ENCODE peak calls at places on chromosome 7, in six cellular contexts. L, Q, V, N, Z and R are unnamed samples.

GRCh38 chr7:144903201-144903600 is 67.3 kb upstream of the TPK1 start:
- DNase-seq in N (no peak), V (peak; percentile 39), L (no peak), Z (no peak), Q (no peak), R (no peak)

GRCh38 chr7:34096135-34096775 is 190.9 kb downstream of the BMPER start:
- DNase-seq in V (peak; percentile 72), Z (peak; percentile 82), L (no peak), N (peak; percentile 69), Q (peak; percentile 31), R (no peak)

GRCh38 chr7:126689037-126689436 is 563.7 kb downstream of the GRM8 start:
- DNase-seq in L (peak; percentile 62), Q (no peak), N (no peak), V (no peak), Z (no peak), R (no peak)

GRCh38 chr7:39589323-39590111 is 23.3 kb downstream of the YAE1 start:
- DNase-seq in L (peak; percentile 80), Q (no peak), V (peak; percentile 85), Z (no peak), N (peak; percentile 70), R (peak; percentile 57)

GRCh38 chr7:122315507-122316466 is 11.2 kb upstream of the FEZF1 start:
- DNase-seq in V (no peak), N (no peak), L (peak; percentile 71), Q (no peak), Z (no peak), R (no peak)

GRCh38 chr7:70420263-70420662 is 711.7 kb upstream of the GALNT17 start:
- DNase-seq in L (no peak), Q (no peak), Z (no peak), N (no peak), V (no peak), R (no peak)

GRCh38 chr7:105975770-105976428 is 12.8 kb downstream of the CDHR3 start:
- DNase-seq in L (peak; percentile 56), V (peak; percentile 74), Z (no peak), N (no peak), Q (no peak), R (no peak)

GRCh38 chr7:988426-988911 is 5.5 kb downstream of the CYP2W1 start:
- DNase-seq in Q (peak; percentile 50), Z (no peak), L (no peak), V (no peak), N (no peak), R (no peak)

GRCh38 chr7:81618400-81619014 is 151.3 kb downstream of the HGF start:
- DNase-seq in Z (no peak), Q (no peak), L (no peak), V (peak; percentile 93), N (peak; percentile 71), R (no peak)

GRCh38 chr7:28163955-28164354 is 16.6 kb downstream of the JAZF1 start:
- DNase-seq in N (no peak), Q (no peak), V (no peak), L (no peak), Z (no peak), R (no peak)

GRCh38 chr7:51121945-51122425 is 194.6 kb downstream of the COBL start:
- DNase-seq in Q (no peak), Z (no peak), L (peak; percentile 79), N (no peak), V (peak; percentile 21), R (no peak)

GRCh38 chr7:94375167-94375566 is 19.5 kb upstream of the COL1A2 start:
- DNase-seq in L (peak; percentile 78), Q (no peak), N (peak; percentile 86), V (no peak), Z (no peak), R (no peak)

GRCh38 chr7:2886900-2887299 is 42.8 kb upstream of the GNA12 start:
- DNase-seq in Z (no peak), L (peak; percentile 86), N (no peak), V (peak; percentile 61), Q (peak; percentile 44), R (peak; percentile 26)

GRCh38 chr7:95549818-95550529 is 46.3 kb downstream of the PDK4 start:
- DNase-seq in L (peak; percentile 67), V (peak; percentile 98), N (peak; percentile 36), Q (peak; percentile 94), Z (peak; percentile 91), R (no peak)

GRCh38 chr7:106659369-106659962 is 1.5 kb downstream of the CCDC71L start:
- DNase-seq in Q (no peak), Z (no peak), N (no peak), L (no peak), V (no peak), R (no peak)

GRCh38 chr7:98933321-98933720 is 55.0 kb downstream of the TRRAP start:
- DNase-seq in Q (no peak), N (no peak), L (no peak), Z (no peak), V (no peak), R (no peak)

GRCh38 chr7:98927125-98927524 is 48.8 kb downstream of the TRRAP start:
- DNase-seq in Q (no peak), N (no peak), V (no peak), Z (no peak), L (no peak), R (no peak)

GRCh38 chr7:98930921-98931320 is 52.6 kb downstream of the TRRAP start:
- DNase-seq in Q (no peak), L (no peak), V (peak; percentile 10), N (no peak), Z (no peak), R (peak; percentile 59)

GRCh38 chr7:98934267-98934666 is 55.9 kb downstream of the TRRAP start:
- DNase-seq in Z (no peak), L (no peak), V (no peak), Q (no peak), N (no peak), R (no peak)

GRCh38 chr7:98930464-98930863 is 52.1 kb downstream of the TRRAP start:
- DNase-seq in V (no peak), N (no peak), Q (no peak), L (no peak), Z (no peak), R (no peak)
- H3K36me3 ChIP-seq in V (peaks cover 30% of the 10 kb centered on the region), N (peaks cover 30% of the 10 kb centered on the region), Q (peaks cover 83% of the 10 kb centered on the region), L (peaks cover 90% of the 10 kb centered on the region), Z (peaks cover 66% of the 10 kb centered on the region), R (peaks cover 52% of the 10 kb centered on the region)

DNA sequence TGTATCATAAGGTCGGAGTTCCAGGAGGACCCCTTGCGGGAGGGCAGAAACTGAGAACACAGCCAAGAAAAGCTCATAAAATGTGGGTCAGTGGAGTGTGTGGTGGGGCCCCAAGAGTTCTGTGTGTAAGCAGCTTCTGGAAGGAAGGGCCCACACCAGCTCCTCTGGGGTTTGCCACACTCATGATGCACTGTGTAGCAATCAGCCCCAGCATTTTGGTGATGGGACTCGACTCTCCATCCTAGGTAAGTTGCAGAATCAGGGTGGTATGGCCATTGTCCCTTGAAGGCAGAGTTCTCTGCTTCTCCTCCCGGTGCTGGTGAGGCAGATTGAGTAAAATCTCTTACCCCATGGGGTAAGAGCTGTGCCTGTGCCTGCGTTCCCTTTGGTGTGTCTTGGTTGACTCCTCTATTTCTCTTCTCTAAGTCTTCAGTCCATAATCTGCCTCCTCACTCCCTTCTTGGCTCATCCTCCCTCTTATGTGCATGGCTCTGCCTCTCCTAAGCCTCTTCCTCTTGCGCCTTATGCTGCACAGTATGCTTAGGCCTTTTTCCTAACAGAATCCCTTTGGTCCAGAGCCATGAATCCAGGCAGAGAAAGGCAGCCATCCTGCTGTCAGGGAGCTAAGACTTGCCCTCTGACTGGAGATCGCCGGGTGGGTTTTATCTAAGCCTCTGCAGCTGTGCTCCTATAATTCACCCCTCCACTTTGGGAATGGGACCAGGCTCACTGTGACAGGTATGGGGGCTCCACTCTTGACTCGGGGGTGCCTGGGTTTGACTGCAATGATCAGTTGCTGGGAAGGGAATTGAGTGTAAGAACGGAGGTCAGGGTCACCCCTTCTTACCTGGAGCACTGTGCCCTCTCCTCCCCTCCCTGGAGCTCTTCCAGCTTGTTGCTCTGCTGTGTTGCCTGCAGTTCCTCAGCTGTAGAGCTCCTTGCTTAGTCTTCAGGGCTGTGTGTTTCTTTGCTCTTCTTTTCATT is 17.8 kb downstream of the PRSS2 start:
- DNase-seq in Z (no peak), V (no peak), L (no peak), Q (no peak), N (no peak), R (no peak)
- H3K36me3 ChIP-seq in Z (no peaks in the 10 kb centered on the region), V (no peaks in the 10 kb centered on the region), L (no peaks in the 10 kb centered on the region), Q (no peaks in the 10 kb centered on the region), N (no peaks in the 10 kb centered on the region), R (peaks cover 22% of the 10 kb centered on the region)

DNA sequence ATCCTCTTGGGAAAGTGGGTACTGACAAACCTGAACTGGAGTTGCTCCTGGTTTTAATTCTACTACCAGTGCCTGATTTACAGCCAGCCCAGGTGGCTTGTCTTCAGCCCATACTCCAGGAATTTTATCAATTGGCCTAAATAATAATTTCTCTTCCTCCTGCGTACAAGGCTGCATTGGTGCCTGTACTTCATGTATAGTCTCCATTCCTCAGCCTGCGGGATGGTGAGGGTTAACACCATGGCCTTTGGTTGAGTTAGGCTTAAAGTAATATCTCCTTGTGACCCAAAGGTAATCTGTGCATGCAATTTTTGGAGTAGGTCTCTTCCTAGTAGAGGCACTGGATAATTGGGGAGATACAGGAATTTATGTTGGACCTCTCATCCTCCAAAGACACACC is 5.5 kb upstream of the ZNF117 start:
- DNase-seq in L (no peak), V (no peak), N (no peak), Z (no peak), Q (no peak), R (no peak)
- H3K36me3 ChIP-seq in L (peaks cover 54% of the 10 kb centered on the region), V (peaks cover 5% of the 10 kb centered on the region), N (peaks cover 3% of the 10 kb centered on the region), Z (no peaks in the 10 kb centered on the region), Q (no peaks in the 10 kb centered on the region), R (peaks cover 5% of the 10 kb centered on the region)

GRCh38 chr7:158648168-158648567 is 56.4 kb downstream of the NCAPG2 start:
- DNase-seq in L (no peak), Q (no peak), N (no peak), V (no peak), Z (no peak), R (no peak)

GRCh38 chr7:158648787-158649186 is 55.8 kb downstream of the NCAPG2 start:
- DNase-seq in N (no peak), V (no peak), L (no peak), Q (no peak), Z (no peak), R (no peak)

GRCh38 chr7:158647475-158647792 is 57.2 kb downstream of the NCAPG2 start:
- DNase-seq in N (no peak), Q (no peak), L (no peak), Z (no peak), V (no peak), R (no peak)

GRCh38 chr7:158650821-158651225 is 53.8 kb downstream of the NCAPG2 start:
- DNase-seq in N (no peak), V (peak; percentile 32), Z (no peak), L (no peak), Q (no peak), R (no peak)

DNA sequence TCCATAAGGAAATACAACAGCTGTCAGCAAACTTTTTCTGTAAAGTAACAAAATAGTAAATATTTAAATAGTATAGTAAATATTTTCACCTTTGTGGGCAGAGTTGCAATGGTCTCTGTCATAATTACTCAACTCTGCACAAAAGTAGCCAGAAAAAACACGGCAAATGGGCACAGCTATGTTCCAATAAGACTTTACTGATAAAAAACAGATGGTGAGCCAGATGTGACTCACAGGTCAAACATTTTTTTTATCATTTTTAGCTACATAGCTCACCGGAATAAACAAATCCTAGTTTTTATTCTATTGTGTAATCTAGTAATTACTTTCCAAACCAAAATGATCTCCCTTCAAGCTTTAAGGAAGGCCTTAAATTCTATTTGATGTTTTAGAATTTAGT is 55.3 kb downstream of the NCAPG2 start:
- DNase-seq in Z (no peak), Q (no peak), N (peak; percentile 93), L (no peak), V (peak; percentile 91), R (no peak)
- H3K36me3 ChIP-seq in Z (no peaks in the 10 kb centered on the region), Q (peaks cover 5% of the 10 kb centered on the region), N (peaks cover 4% of the 10 kb centered on the region), L (peaks cover 80% of the 10 kb centered on the region), V (no peaks in the 10 kb centered on the region), R (no peaks in the 10 kb centered on the region)